ENCODE peak calls at places on chromosomes 2 and 18, in four cellular contexts. One of them, this sample, is unnamed.

GRCh38 chr18:45910405-45911023 is 56.6 kb downstream of the EPG5 start:
- DNase-seq in K562: peak; percentile 41
- DNase-seq in A549: peak; percentile 46
- DNase-seq in GM12878: peak; percentile 2
- DNase-seq in this sample: peak; percentile 44

GRCh38 chr2:39124770-39125075 is 3.9 kb upstream of the SOS1 start:
- DNase-seq in K562: peak; percentile 22
- DNase-seq in A549: no peak
- DNase-seq in GM12878: no peak
- DNase-seq in this sample: no peak

GRCh38 chr2:219555956-219556355 is 12.1 kb downstream of the TMEM198 start:
- DNase-seq in K562: no peak
- DNase-seq in A549: no peak
- DNase-seq in GM12878: no peak
- DNase-seq in this sample: no peak

GRCh38 chr2:150548527-150548926 is 61.1 kb upstream of the RND3 start:
- DNase-seq in K562: no peak
- DNase-seq in A549: peak; percentile 14
- DNase-seq in GM12878: no peak
- DNase-seq in this sample: peak; percentile 25

GRCh38 chr2:124001681-124002080 is 23.4 kb upstream of the CNTNAP5 start:
- DNase-seq in K562: no peak
- DNase-seq in A549: no peak
- DNase-seq in GM12878: no peak
- DNase-seq in this sample: no peak

GRCh38 chr18:11040823-11041712 is 108.3 kb downstream of the PIEZO2 start:
- DNase-seq in K562: peak; percentile 43
- DNase-seq in A549: peak; percentile 13
- DNase-seq in GM12878: no peak
- DNase-seq in this sample: peak; percentile 94

GRCh38 chr2:175180701-175181103 is 808 bp downstream of the ATP5MC3 start:
- DNase-seq in K562: no peak
- DNase-seq in A549: peak; percentile 33
- DNase-seq in GM12878: no peak
- DNase-seq in this sample: peak; percentile 58

GRCh38 chr2:11680181-11680900 is 10.3 kb upstream of the NTSR2 start:
- DNase-seq in K562: no peak
- DNase-seq in A549: no peak
- DNase-seq in GM12878: no peak
- DNase-seq in this sample: peak; percentile 54

GRCh38 chr2:85779641-85780315 is 26.0 kb downstream of the ATOH8 start:
- DNase-seq in K562: no peak
- DNase-seq in A549: no peak
- DNase-seq in GM12878: no peak
- DNase-seq in this sample: no peak

GRCh38 chr2:119879502-119879901 is 119.8 kb downstream of the PTPN4 start:
- DNase-seq in K562: no peak
- DNase-seq in A549: no peak
- DNase-seq in GM12878: no peak
- DNase-seq in this sample: no peak

GRCh38 chr2:180625006-180625844 is 355.2 kb upstream of the UBE2E3 start:
- DNase-seq in K562: no peak
- DNase-seq in A549: no peak
- DNase-seq in GM12878: no peak
- DNase-seq in this sample: no peak

GRCh38 chr2:236916181-236916580 is 169.5 kb upstream of the COPS8 start:
- DNase-seq in K562: no peak
- DNase-seq in A549: no peak
- DNase-seq in GM12878: no peak
- DNase-seq in this sample: no peak

GRCh38 chr2:48496867-48497266 is 33.1 kb upstream of the STON1 start:
- DNase-seq in K562: no peak
- DNase-seq in A549: no peak
- DNase-seq in GM12878: no peak
- DNase-seq in this sample: no peak

GRCh38 chr2:215435261-215435808 is 533 bp downstream of the FN1 start:
- DNase-seq in K562: peak; percentile 12
- DNase-seq in A549: peak; percentile 30
- DNase-seq in GM12878: no peak
- DNase-seq in this sample: no peak

GRCh38 chr2:240688563-240688919 is 3.1 kb upstream of the AQP12A start:
- DNase-seq in K562: no peak
- DNase-seq in A549: no peak
- DNase-seq in GM12878: no peak
- DNase-seq in this sample: no peak

GRCh38 chr2:133439281-133439920 is 128.9 kb downstream of the NCKAP5 start:
- DNase-seq in K562: no peak
- DNase-seq in A549: no peak
- DNase-seq in GM12878: no peak
- DNase-seq in this sample: no peak

GRCh38 chr18:75206637-75207297 is 2.2 kb downstream of the PTGR3 start:
- DNase-seq in K562: no peak
- DNase-seq in A549: no peak
- DNase-seq in GM12878: no peak
- DNase-seq in this sample: no peak

GRCh38 chr2:8333177-8333831 is 348.6 kb upstream of the ID2 start:
- DNase-seq in K562: no peak
- DNase-seq in A549: no peak
- DNase-seq in GM12878: no peak
- DNase-seq in this sample: no peak

GRCh38 chr2:1854747-1855146 is 110.4 kb upstream of the PXDN start:
- DNase-seq in K562: peak; percentile 19
- DNase-seq in A549: peak; percentile 55
- DNase-seq in GM12878: no peak
- DNase-seq in this sample: no peak

GRCh38 chr2:165927353-165927752 is 26.2 kb downstream of the TTC21B start:
- DNase-seq in K562: no peak
- DNase-seq in A549: no peak
- DNase-seq in GM12878: no peak
- DNase-seq in this sample: no peak

GRCh38 chr2:71887196-71887595 is 260.5 kb downstream of the CYP26B1 start:
- DNase-seq in K562: no peak
- DNase-seq in A549: no peak
- DNase-seq in GM12878: no peak
- DNase-seq in this sample: no peak
- TF ChIP-seq BHLHE40 in K562: no peak
- TF ChIP-seq BHLHE40 in A549: no peak
- TF ChIP-seq BHLHE40 in GM12878: no peak
- TF ChIP-seq BHLHE40 in this sample: no peak

GRCh38 chr2:191515536-191515935 is 162.4 kb upstream of the NABP1 start:
- DNase-seq in K562: no peak
- DNase-seq in A549: no peak
- DNase-seq in GM12878: no peak
- DNase-seq in this sample: no peak

GRCh38 chr2:191514613-191515012 is 163.3 kb upstream of the NABP1 start:
- DNase-seq in K562: no peak
- DNase-seq in A549: no peak
- DNase-seq in GM12878: no peak
- DNase-seq in this sample: no peak

GRCh38 chr2:191508738-191509137 is 169.2 kb upstream of the NABP1 start:
- DNase-seq in K562: no peak
- DNase-seq in A549: no peak
- DNase-seq in GM12878: no peak
- DNase-seq in this sample: no peak

GRCh38 chr2:191516260-191516659 is 161.7 kb upstream of the NABP1 start:
- DNase-seq in K562: no peak
- DNase-seq in A549: no peak
- DNase-seq in GM12878: no peak
- DNase-seq in this sample: no peak

GRCh38 chr2:191512202-191512601 is 165.7 kb upstream of the NABP1 start:
- DNase-seq in K562: no peak
- DNase-seq in A549: no peak
- DNase-seq in GM12878: no peak
- DNase-seq in this sample: no peak
- TF ChIP-seq CHD2 in K562: no peak
- TF ChIP-seq CHD2 in A549: no peak
- TF ChIP-seq CHD2 in GM12878: no peak
- TF ChIP-seq CHD2 in this sample: no peak

GRCh38 chr2:5391361-5391760 is 300.8 kb upstream of the SOX11 start:
- DNase-seq in K562: no peak
- DNase-seq in A549: no peak
- DNase-seq in GM12878: no peak
- DNase-seq in this sample: no peak
- TF ChIP-seq BHLHE40 in K562: no peak
- TF ChIP-seq BHLHE40 in A549: no peak
- TF ChIP-seq BHLHE40 in GM12878: no peak
- TF ChIP-seq BHLHE40 in this sample: no peak

GRCh38 chr2:129441610-129442009 is 537.9 kb upstream of the RAB6C start:
- DNase-seq in K562: no peak
- DNase-seq in A549: no peak
- DNase-seq in GM12878: no peak
- DNase-seq in this sample: no peak
- TF ChIP-seq CHD2 in K562: no peak
- TF ChIP-seq CHD2 in A549: no peak
- TF ChIP-seq CHD2 in GM12878: no peak
- TF ChIP-seq CHD2 in this sample: no peak

DNA sequence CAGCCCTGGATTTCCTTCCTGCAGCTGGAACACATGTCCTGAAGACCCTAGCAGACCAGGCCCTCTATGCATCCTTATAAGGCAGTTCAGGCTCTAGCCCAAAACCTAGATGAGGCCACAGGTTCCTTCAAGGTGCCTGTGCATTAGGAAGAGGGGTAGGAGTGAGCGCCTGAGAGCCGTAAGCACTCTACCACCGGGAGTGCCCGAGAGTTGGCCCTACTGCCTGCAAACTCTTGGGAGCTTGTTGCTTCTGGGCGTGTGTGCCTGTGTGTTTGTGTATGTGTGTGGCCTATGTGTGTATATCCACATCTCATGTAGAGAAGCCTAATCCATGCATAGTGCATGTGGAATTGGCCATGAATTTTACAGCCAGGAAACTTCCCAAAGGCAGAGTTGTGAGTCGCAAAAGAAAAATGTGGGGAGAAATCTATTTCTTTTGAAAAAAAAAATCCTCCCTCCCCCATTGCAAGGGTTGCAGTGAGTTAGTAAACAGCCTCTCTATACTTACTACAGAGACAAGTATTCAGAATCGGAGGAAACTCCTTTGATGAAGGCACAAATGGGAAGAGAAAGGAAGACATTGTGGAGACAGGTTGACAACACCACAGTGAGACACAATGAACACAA is 96.8 kb downstream of the ADD2 start:
- DNase-seq in K562: no peak
- DNase-seq in A549: no peak
- DNase-seq in GM12878: no peak
- DNase-seq in this sample: no peak
- TF ChIP-seq BHLHE40 in K562: no peak
- TF ChIP-seq BHLHE40 in A549: no peak
- TF ChIP-seq BHLHE40 in GM12878: no peak
- TF ChIP-seq BHLHE40 in this sample: no peak

GRCh38 chr2:121365061-121365460 is 80.1 kb upstream of the TFCP2L1 start:
- DNase-seq in K562: no peak
- DNase-seq in A549: no peak
- DNase-seq in GM12878: no peak
- DNase-seq in this sample: no peak

GRCh38 chr2:121360566-121361300 is 75.7 kb upstream of the TFCP2L1 start:
- DNase-seq in K562: no peak
- DNase-seq in A549: peak; percentile 21
- DNase-seq in GM12878: no peak
- DNase-seq in this sample: no peak

GRCh38 chr2:121363632-121364420 is 78.8 kb upstream of the TFCP2L1 start:
- DNase-seq in K562: no peak
- DNase-seq in A549: no peak
- DNase-seq in GM12878: no peak
- DNase-seq in this sample: no peak

GRCh38 chr2:121362226-121362625 is 77.2 kb upstream of the TFCP2L1 start:
- DNase-seq in K562: no peak
- DNase-seq in A549: no peak
- DNase-seq in GM12878: no peak
- DNase-seq in this sample: no peak

GRCh38 chr2:121362776-121363175 is 77.8 kb upstream of the TFCP2L1 start:
- DNase-seq in K562: no peak
- DNase-seq in A549: no peak
- DNase-seq in GM12878: no peak
- DNase-seq in this sample: no peak
- TF ChIP-seq CHD2 in K562: no peak
- TF ChIP-seq CHD2 in A549: no peak
- TF ChIP-seq CHD2 in GM12878: no peak
- TF ChIP-seq CHD2 in this sample: no peak

DNA sequence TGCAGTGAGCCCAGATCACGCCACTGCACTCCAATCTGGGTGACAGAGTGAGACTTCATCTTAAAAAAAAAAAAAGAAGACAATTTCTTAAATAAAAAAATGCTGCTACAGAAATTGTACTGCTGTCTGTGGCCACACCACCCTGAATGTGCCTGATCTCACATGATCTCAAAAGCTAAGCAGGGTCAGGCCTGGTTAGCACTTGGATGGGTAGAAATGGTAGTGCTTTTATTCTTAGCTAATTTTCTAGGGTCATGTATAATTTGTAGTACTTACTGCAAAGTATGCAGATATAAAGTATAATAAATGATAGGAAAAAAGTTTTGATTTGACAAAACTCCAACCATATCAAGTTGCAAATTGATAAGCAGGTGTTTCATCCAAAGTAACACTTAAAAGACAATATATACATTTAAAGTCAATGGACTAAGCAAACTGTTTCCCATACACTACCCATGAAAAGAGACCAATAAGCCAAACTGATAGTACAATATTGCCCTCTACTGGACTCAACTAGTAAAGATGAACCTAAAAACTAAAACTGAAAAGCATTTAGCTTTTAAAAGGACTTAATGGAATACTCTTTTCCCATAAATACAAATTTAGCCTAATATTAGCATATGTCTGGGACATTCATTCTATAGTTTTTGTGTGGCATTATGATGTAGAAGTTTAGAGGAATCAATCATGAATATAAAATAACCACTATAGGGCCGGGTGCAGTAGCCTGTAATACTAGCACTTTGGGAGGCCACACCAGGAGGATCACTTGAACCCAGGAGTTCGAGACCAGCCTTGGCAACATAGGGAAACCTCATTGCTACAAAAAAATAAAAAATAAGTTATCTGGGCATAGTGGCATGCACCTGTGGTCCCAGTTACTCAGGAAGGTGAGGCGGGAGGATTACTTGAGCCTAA is 18.6 kb upstream of the PEX13 start:
- DNase-seq in K562: peak; percentile 20
- DNase-seq in A549: peak; percentile 46
- DNase-seq in GM12878: no peak
- DNase-seq in this sample: peak; percentile 62
- TF ChIP-seq BHLHE40 in K562: no peak
- TF ChIP-seq BHLHE40 in A549: no peak
- TF ChIP-seq BHLHE40 in GM12878: no peak
- TF ChIP-seq BHLHE40 in this sample: no peak

DNA sequence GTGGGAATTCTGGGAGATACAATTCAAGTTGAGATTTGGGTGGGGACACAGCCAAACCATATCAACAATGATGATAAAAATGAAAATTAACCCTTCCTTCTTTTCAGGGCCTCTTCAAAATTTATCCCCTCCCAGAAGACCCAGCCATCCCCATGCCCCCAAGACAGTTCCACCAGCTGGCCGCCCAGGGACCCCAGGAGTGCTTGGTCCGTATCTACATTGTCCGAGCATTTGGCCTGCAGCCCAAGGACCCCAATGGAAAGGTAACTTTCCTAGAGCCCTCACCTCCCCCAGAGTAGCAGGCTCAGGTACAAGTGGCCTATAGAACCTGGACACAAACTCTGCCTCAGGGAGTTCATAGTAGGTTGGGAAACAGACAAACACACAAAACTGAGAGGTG is 205.4 kb downstream of the DYSF start:
- DNase-seq in K562: no peak
- DNase-seq in A549: no peak
- DNase-seq in GM12878: no peak
- DNase-seq in this sample: no peak
- TF ChIP-seq CHD2 in K562: no peak
- TF ChIP-seq CHD2 in A549: no peak
- TF ChIP-seq CHD2 in GM12878: no peak
- TF ChIP-seq CHD2 in this sample: no peak

GRCh38 chr2:233912799-233913423 is 4.3 kb upstream of the TRPM8 start:
- DNase-seq in K562: no peak
- DNase-seq in A549: peak; percentile 12
- DNase-seq in GM12878: no peak
- DNase-seq in this sample: peak; percentile 41
- TF ChIP-seq BHLHE40 in K562: no peak
- TF ChIP-seq BHLHE40 in A549: no peak
- TF ChIP-seq BHLHE40 in GM12878: no peak
- TF ChIP-seq BHLHE40 in this sample: no peak

This sample was measured in HepG2.